ENCODE peak calls at places on chromosomes 11 and 22, in seven cellular contexts. M is Right ventricle myocardium superior; D is HS-27A; I is NCI-H2081; K is stimulated activated CD4-positive, alpha-beta T cell treated with anti-CD3 and anti-CD28 coated beads, TNF-alpha, amount 100 ng/mL, for 1 hour; U is astrocyte of the spinal cord; S is PC-3. C is an unnamed sample.

GRCh38 chr22:17846326-17846992 is 72.2 kb upstream of the BID start:
- DNase-seq in I (no peak), M (no peak), S (no peak), D (no peak), K (no peak), U (no peak), C (no peak)

GRCh38 chr11:848988-849824 is 6.6 kb downstream of the TSPAN4 start:
- DNase-seq in K (no peak), I (peak), S (no peak), D (no peak), U (no peak), M (no peak), C (no peak)

GRCh38 chr22:44701824-44702478 is at the start of gene PRR5:
- DNase-seq in K (peak), D (no peak), U (peak), M (peak), S (peak), I (peak), C (peak)

GRCh38 chr11:72446929-72447753 is 12.8 kb upstream of the CLPB start:
- DNase-seq in M (no peak), D (no peak), U (peak), K (no peak), I (peak), S (peak), C (peak)

GRCh38 chr11:83292709-83293435 is 6.7 kb upstream of the CCDC90B start:
- DNase-seq in U (peak), I (peak), S (peak), K (no peak), D (no peak), M (no peak), C (peak)

GRCh38 chr22:44523981-44524759 is 26.1 kb upstream of the RTL6 start:
- DNase-seq in U (peak), D (peak), M (peak), K (no peak), I (no peak), S (no peak), C (no peak)

GRCh38 chr22:40741116-40741515 is 61.8 kb downstream of the MCHR1 start:
- DNase-seq in S (no peak), K (no peak), M (no peak), D (no peak), I (no peak), U (no peak), C (no peak)

GRCh38 chr11:120336641-120337132 is 474 bp downstream of the ARHGEF12 start:
- DNase-seq in I (peak), M (peak), S (peak), U (peak), D (no peak), K (no peak), C (peak)

GRCh38 chr11:110857885-110858555 is 145.8 kb upstream of the ARHGAP20 start:
- DNase-seq in U (peak), K (no peak), S (peak), I (no peak), D (peak), M (no peak), C (no peak)

GRCh38 chr11:62438641-62439040 is 19.8 kb downstream of the SCGB1A1 start:
- DNase-seq in K (no peak), U (no peak), M (no peak), D (no peak), S (no peak), I (no peak), C (no peak)

GRCh38 chr11:113176561-113176960 is 137.8 kb upstream of the TTC12 start:
- DNase-seq in K (no peak), U (peak), S (no peak), M (no peak), D (no peak), I (no peak), C (no peak)

GRCh38 chr11:134231958-134232674 is 7.6 kb downstream of the VPS26B start:
- DNase-seq in I (no peak), D (no peak), K (no peak), S (no peak), U (no peak), M (no peak), C (no peak)

GRCh38 chr22:49360746-49361145 is 466.9 kb downstream of the BRD1 start:
- DNase-seq in S (no peak), M (no peak), D (no peak), I (no peak), K (no peak), U (no peak), C (no peak)

GRCh38 chr22:30224161-30224857 is 22.2 kb downstream of the LIF start:
- DNase-seq in I (no peak), S (peak), K (no peak), U (peak), D (no peak), M (no peak), C (peak)

GRCh38 chr11:69667619-69668604 is 7.2 kb downstream of the LTO1 start:
- DNase-seq in D (no peak), K (no peak), S (no peak), U (no peak), M (peak), I (peak), C (no peak)

GRCh38 chr11:64947202-64947814 is 11.6 kb upstream of the GPHA2 start:
- DNase-seq in K (no peak), S (no peak), U (no peak), D (no peak), I (no peak), M (no peak), C (no peak)

GRCh38 chr11:77401486-77402217 is 72.2 kb downstream of the PAK1 start:
- DNase-seq in I (peak), D (no peak), M (no peak), S (peak), U (no peak), K (no peak), C (no peak)

GRCh38 chr11:122405788-122406341 is 249.7 kb upstream of the UBASH3B start:
- DNase-seq in I (no peak), M (no peak), S (no peak), U (no peak), D (no peak), K (no peak), C (no peak)

GRCh38 chr11:86954288-86955110 is 696 bp downstream of the FZD4 start:
- DNase-seq in I (no peak), S (no peak), K (no peak), U (no peak), M (peak), D (no peak), C (peak)

GRCh38 chr11:830295-831131 is 2.2 kb upstream of the CD151 start:
- DNase-seq in M (peak), D (no peak), U (peak), S (no peak), K (no peak), I (peak), C (peak)

GRCh38 chr11:3000032-3000961 is 8.2 kb upstream of the NAP1L4 start:
- DNase-seq in D (no peak), S (no peak), M (peak), K (no peak), U (peak), I (peak), C (no peak)

GRCh38 chr11:69374110-69374981 is 80.4 kb downstream of the MYEOV start:
- DNase-seq in K (no peak), M (peak), S (no peak), I (no peak), U (no peak), D (no peak), C (no peak)

GRCh38 chr11:46353706-46354105 is 6.4 kb downstream of the DGKZ start:
- DNase-seq in D (no peak), S (no peak), K (no peak), U (no peak), I (no peak), M (no peak), C (no peak)

GRCh38 chr11:111633756-111634362 is 31.6 kb downstream of the SIK2 start:
- DNase-seq in S (peak), M (no peak), K (no peak), D (no peak), I (peak), U (peak), C (no peak)

GRCh38 chr11:60974726-60975125 is 3.2 kb downstream of the CD6 start:
- DNase-seq in I (no peak), U (no peak), S (no peak), K (no peak), M (no peak), D (no peak), C (no peak)

GRCh38 chr11:35553831-35554230 is 28.4 kb upstream of the PAMR1 start:
- DNase-seq in I (no peak), S (peak), U (peak), K (no peak), D (peak), M (no peak), C (peak)